ENCODE peak calls at places on chromosomes 2 and 18, in five cellular contexts. One of them, this sample, is unnamed.
A peak's percentile ranks its signal among the peaks of the same experiment; 100 is the strongest.

GRCh38 chr18:60413944-60414547 is 41.5 kb upstream of the MC4R start:
- DNase-seq in type B pancreatic cell: no peak
- DNase-seq in GM12865: peak; percentile 29
- DNase-seq in hepatic stellate cell: no peak
- DNase-seq in stimulated activated CD4-positive, alpha-beta T cell treated with anti-CD3 and anti-CD28 coated beads, Interleukin-12 subunit alpha, Interleukin-12 subunit beta, amount 100 ng/mL, for 24 hours: no peak
- DNase-seq in this sample: peak; percentile 26

GRCh38 chr2:234705108-234705507 is 208.2 kb upstream of the ARL4C start:
- DNase-seq in type B pancreatic cell: no peak
- DNase-seq in GM12865: no peak
- DNase-seq in hepatic stellate cell: no peak
- DNase-seq in stimulated activated CD4-positive, alpha-beta T cell treated with anti-CD3 and anti-CD28 coated beads, Interleukin-12 subunit alpha, Interleukin-12 subunit beta, amount 100 ng/mL, for 24 hours: no peak
- DNase-seq in this sample: no peak

GRCh38 chr2:58508021-58508420 is 266.9 kb upstream of the FANCL start:
- DNase-seq in type B pancreatic cell: no peak
- DNase-seq in GM12865: no peak
- DNase-seq in hepatic stellate cell: no peak
- DNase-seq in stimulated activated CD4-positive, alpha-beta T cell treated with anti-CD3 and anti-CD28 coated beads, Interleukin-12 subunit alpha, Interleukin-12 subunit beta, amount 100 ng/mL, for 24 hours: no peak
- DNase-seq in this sample: no peak

GRCh38 chr2:132446460-132446859 is 29.9 kb downstream of the GPR39 start:
- DNase-seq in type B pancreatic cell: no peak
- DNase-seq in GM12865: no peak
- DNase-seq in hepatic stellate cell: no peak
- DNase-seq in stimulated activated CD4-positive, alpha-beta T cell treated with anti-CD3 and anti-CD28 coated beads, Interleukin-12 subunit alpha, Interleukin-12 subunit beta, amount 100 ng/mL, for 24 hours: no peak
- DNase-seq in this sample: no peak

GRCh38 chr18:11553098-11553940 is 56.1 kb upstream of the SLC35G4 start:
- DNase-seq in type B pancreatic cell: no peak
- DNase-seq in GM12865: peak; percentile 75
- DNase-seq in hepatic stellate cell: peak; percentile 51
- DNase-seq in stimulated activated CD4-positive, alpha-beta T cell treated with anti-CD3 and anti-CD28 coated beads, Interleukin-12 subunit alpha, Interleukin-12 subunit beta, amount 100 ng/mL, for 24 hours: no peak
- DNase-seq in this sample: peak; percentile 54

GRCh38 chr2:215290980-215291599 is 20.8 kb upstream of the ATIC start:
- DNase-seq in type B pancreatic cell: no peak
- DNase-seq in GM12865: no peak
- DNase-seq in hepatic stellate cell: no peak
- DNase-seq in stimulated activated CD4-positive, alpha-beta T cell treated with anti-CD3 and anti-CD28 coated beads, Interleukin-12 subunit alpha, Interleukin-12 subunit beta, amount 100 ng/mL, for 24 hours: no peak
- DNase-seq in this sample: no peak

GRCh38 chr2:126686286-126686685 is 30.3 kb downstream of the GYPC start:
- DNase-seq in type B pancreatic cell: no peak
- DNase-seq in GM12865: no peak
- DNase-seq in hepatic stellate cell: no peak
- DNase-seq in stimulated activated CD4-positive, alpha-beta T cell treated with anti-CD3 and anti-CD28 coated beads, Interleukin-12 subunit alpha, Interleukin-12 subunit beta, amount 100 ng/mL, for 24 hours: no peak
- DNase-seq in this sample: no peak

GRCh38 chr2:212538156-212539144 is at the start of gene ERBB4:
- DNase-seq in type B pancreatic cell: no peak
- DNase-seq in GM12865: no peak
- DNase-seq in hepatic stellate cell: peak; percentile 8
- DNase-seq in stimulated activated CD4-positive, alpha-beta T cell treated with anti-CD3 and anti-CD28 coated beads, Interleukin-12 subunit alpha, Interleukin-12 subunit beta, amount 100 ng/mL, for 24 hours: no peak
- DNase-seq in this sample: no peak

GRCh38 chr2:134273240-134273983 is 19.5 kb downstream of the MGAT5 start:
- DNase-seq in type B pancreatic cell: no peak
- DNase-seq in GM12865: no peak
- DNase-seq in hepatic stellate cell: no peak
- DNase-seq in stimulated activated CD4-positive, alpha-beta T cell treated with anti-CD3 and anti-CD28 coated beads, Interleukin-12 subunit alpha, Interleukin-12 subunit beta, amount 100 ng/mL, for 24 hours: no peak
- DNase-seq in this sample: no peak

GRCh38 chr2:170361359-170361936 is 183.5 kb downstream of the MYO3B start:
- DNase-seq in type B pancreatic cell: no peak
- DNase-seq in GM12865: peak; percentile 72
- DNase-seq in hepatic stellate cell: peak; percentile 10
- DNase-seq in stimulated activated CD4-positive, alpha-beta T cell treated with anti-CD3 and anti-CD28 coated beads, Interleukin-12 subunit alpha, Interleukin-12 subunit beta, amount 100 ng/mL, for 24 hours: peak; percentile 21
- DNase-seq in this sample: peak; percentile 70

GRCh38 chr2:26316041-26316440 is 29.9 kb upstream of the SELENOI start:
- DNase-seq in type B pancreatic cell: no peak
- DNase-seq in GM12865: peak; percentile 28
- DNase-seq in hepatic stellate cell: no peak
- DNase-seq in stimulated activated CD4-positive, alpha-beta T cell treated with anti-CD3 and anti-CD28 coated beads, Interleukin-12 subunit alpha, Interleukin-12 subunit beta, amount 100 ng/mL, for 24 hours: no peak
- DNase-seq in this sample: peak; percentile 69

GRCh38 chr2:5464657-5465056 is 227.5 kb upstream of the SOX11 start:
- DNase-seq in type B pancreatic cell: no peak
- DNase-seq in GM12865: no peak
- DNase-seq in hepatic stellate cell: no peak
- DNase-seq in stimulated activated CD4-positive, alpha-beta T cell treated with anti-CD3 and anti-CD28 coated beads, Interleukin-12 subunit alpha, Interleukin-12 subunit beta, amount 100 ng/mL, for 24 hours: no peak
- DNase-seq in this sample: no peak

GRCh38 chr18:3885209-3885792 is 435.3 kb downstream of the TGIF1 start:
- DNase-seq in type B pancreatic cell: no peak
- DNase-seq in GM12865: peak; percentile 26
- DNase-seq in hepatic stellate cell: no peak
- DNase-seq in stimulated activated CD4-positive, alpha-beta T cell treated with anti-CD3 and anti-CD28 coated beads, Interleukin-12 subunit alpha, Interleukin-12 subunit beta, amount 100 ng/mL, for 24 hours: no peak
- DNase-seq in this sample: peak; percentile 23

GRCh38 chr18:31992836-31993575 is 25.6 kb upstream of the RNF125 start:
- DNase-seq in type B pancreatic cell: no peak
- DNase-seq in GM12865: no peak
- DNase-seq in hepatic stellate cell: no peak
- DNase-seq in stimulated activated CD4-positive, alpha-beta T cell treated with anti-CD3 and anti-CD28 coated beads, Interleukin-12 subunit alpha, Interleukin-12 subunit beta, amount 100 ng/mL, for 24 hours: no peak
- DNase-seq in this sample: no peak

GRCh38 chr2:200588076-200588678 is 2.4 kb downstream of the AOX1 start:
- DNase-seq in type B pancreatic cell: no peak
- DNase-seq in GM12865: no peak
- DNase-seq in hepatic stellate cell: no peak
- DNase-seq in stimulated activated CD4-positive, alpha-beta T cell treated with anti-CD3 and anti-CD28 coated beads, Interleukin-12 subunit alpha, Interleukin-12 subunit beta, amount 100 ng/mL, for 24 hours: no peak
- DNase-seq in this sample: no peak

GRCh38 chr2:58081000-58081399 is 34.4 kb downstream of the VRK2 start:
- DNase-seq in type B pancreatic cell: no peak
- DNase-seq in GM12865: no peak
- DNase-seq in hepatic stellate cell: no peak
- DNase-seq in stimulated activated CD4-positive, alpha-beta T cell treated with anti-CD3 and anti-CD28 coated beads, Interleukin-12 subunit alpha, Interleukin-12 subunit beta, amount 100 ng/mL, for 24 hours: no peak
- DNase-seq in this sample: no peak

GRCh38 chr2:37203708-37204107 is 7.4 kb downstream of the CEBPZOS start:
- DNase-seq in type B pancreatic cell: no peak
- DNase-seq in GM12865: no peak
- DNase-seq in hepatic stellate cell: no peak
- DNase-seq in stimulated activated CD4-positive, alpha-beta T cell treated with anti-CD3 and anti-CD28 coated beads, Interleukin-12 subunit alpha, Interleukin-12 subunit beta, amount 100 ng/mL, for 24 hours: no peak
- DNase-seq in this sample: no peak